ENCODE peak calls at places on chromosomes 2 and 18, in eight cellular contexts. One of them, this sample, is unnamed.

GRCh38 chr2:64137996-64138395 is 6.2 kb downstream of the PELI1 start:
- DNase-seq in thyroid gland: peak; percentile 25
- DNase-seq in breast epithelium: no peak
- DNase-seq in foreskin fibroblast: no peak
- DNase-seq in H1: no peak
- DNase-seq in kidney: no peak
- DNase-seq in AG04449: no peak
- DNase-seq in fibroblast of lung: no peak
- DNase-seq in this sample: no peak

GRCh38 chr2:118865106-118865505 is 17.7 kb upstream of the EN1 start:
- DNase-seq in kidney: no peak
- DNase-seq in thyroid gland: peak; percentile 34
- DNase-seq in fibroblast of lung: no peak
- DNase-seq in AG04449: no peak
- DNase-seq in breast epithelium: no peak
- DNase-seq in H1: no peak
- DNase-seq in foreskin fibroblast: peak; percentile 78
- DNase-seq in this sample: peak; percentile 43

GRCh38 chr2:176126929-176127768 is 2.4 kb upstream of the HOXD8 start:
- DNase-seq in thyroid gland: peak; percentile 68
- DNase-seq in foreskin fibroblast: peak; percentile 84
- DNase-seq in H1: no peak
- DNase-seq in AG04449: no peak
- DNase-seq in kidney: peak; percentile 81
- DNase-seq in fibroblast of lung: peak; percentile 33
- DNase-seq in breast epithelium: no peak
- DNase-seq in this sample: peak; percentile 38

GRCh38 chr2:36322108-36322507 is 33.5 kb upstream of the CRIM1 start:
- DNase-seq in breast epithelium: no peak
- DNase-seq in kidney: no peak
- DNase-seq in foreskin fibroblast: peak; percentile 58
- DNase-seq in thyroid gland: no peak
- DNase-seq in H1: no peak
- DNase-seq in AG04449: no peak
- DNase-seq in fibroblast of lung: peak; percentile 61
- DNase-seq in this sample: peak; percentile 29

GRCh38 chr18:42052137-42052708 is 97.2 kb downstream of the PIK3C3 start:
- DNase-seq in foreskin fibroblast: peak; percentile 52
- DNase-seq in kidney: no peak
- DNase-seq in thyroid gland: no peak
- DNase-seq in H1: no peak
- DNase-seq in AG04449: no peak
- DNase-seq in breast epithelium: no peak
- DNase-seq in fibroblast of lung: peak; percentile 17
- DNase-seq in this sample: no peak

GRCh38 chr18:1653873-1654272 is 749.2 kb downstream of the ADCYAP1 start:
- DNase-seq in AG04449: no peak
- DNase-seq in breast epithelium: no peak
- DNase-seq in fibroblast of lung: no peak
- DNase-seq in foreskin fibroblast: no peak
- DNase-seq in kidney: no peak
- DNase-seq in H1: no peak
- DNase-seq in thyroid gland: no peak
- DNase-seq in this sample: no peak

GRCh38 chr2:214410918-214411554 is at the start of gene VWC2L:
- DNase-seq in thyroid gland: peak; percentile 42
- DNase-seq in foreskin fibroblast: peak; percentile 59
- DNase-seq in kidney: peak; percentile 38
- DNase-seq in breast epithelium: peak; percentile 67
- DNase-seq in AG04449: peak; percentile 14
- DNase-seq in H1: peak; percentile 79
- DNase-seq in fibroblast of lung: peak; percentile 77
- DNase-seq in this sample: peak; percentile 75

GRCh38 chr2:227004482-227004881 is 159.5 kb downstream of the COL4A4 start:
- DNase-seq in H1: no peak
- DNase-seq in fibroblast of lung: no peak
- DNase-seq in foreskin fibroblast: no peak
- DNase-seq in kidney: no peak
- DNase-seq in AG04449: no peak
- DNase-seq in thyroid gland: no peak
- DNase-seq in breast epithelium: no peak
- DNase-seq in this sample: no peak

GRCh38 chr2:136628490-136628889 is 136.9 kb upstream of the THSD7B start:
- DNase-seq in fibroblast of lung: no peak
- DNase-seq in AG04449: no peak
- DNase-seq in breast epithelium: no peak
- DNase-seq in thyroid gland: no peak
- DNase-seq in H1: no peak
- DNase-seq in kidney: no peak
- DNase-seq in foreskin fibroblast: no peak
- DNase-seq in this sample: no peak

GRCh38 chr18:8400825-8401224 is 208.4 kb upstream of the RAB12 start:
- DNase-seq in thyroid gland: no peak
- DNase-seq in kidney: no peak
- DNase-seq in breast epithelium: no peak
- DNase-seq in H1: no peak
- DNase-seq in foreskin fibroblast: no peak
- DNase-seq in AG04449: no peak
- DNase-seq in fibroblast of lung: no peak
- DNase-seq in this sample: no peak

GRCh38 chr2:159094173-159094737 is 125.8 kb downstream of the TANC1 start:
- DNase-seq in kidney: peak; percentile 87
- DNase-seq in foreskin fibroblast: peak; percentile 93
- DNase-seq in AG04449: no peak
- DNase-seq in thyroid gland: no peak
- DNase-seq in fibroblast of lung: peak; percentile 86
- DNase-seq in H1: no peak
- DNase-seq in breast epithelium: peak; percentile 73
- DNase-seq in this sample: peak; percentile 50

GRCh38 chr2:40760071-40760666 is 308.3 kb upstream of the SLC8A1 start:
- DNase-seq in thyroid gland: no peak
- DNase-seq in fibroblast of lung: peak; percentile 36
- DNase-seq in kidney: no peak
- DNase-seq in AG04449: peak; percentile 21
- DNase-seq in H1: no peak
- DNase-seq in breast epithelium: no peak
- DNase-seq in foreskin fibroblast: peak; percentile 81
- DNase-seq in this sample: peak; percentile 9

GRCh38 chr2:152491139-152491472 is 156.1 kb downstream of the FMNL2 start:
- DNase-seq in breast epithelium: no peak
- DNase-seq in kidney: peak; percentile 93
- DNase-seq in foreskin fibroblast: peak; percentile 27
- DNase-seq in H1: no peak
- DNase-seq in AG04449: no peak
- DNase-seq in thyroid gland: no peak
- DNase-seq in fibroblast of lung: no peak
- DNase-seq in this sample: no peak

DNA sequence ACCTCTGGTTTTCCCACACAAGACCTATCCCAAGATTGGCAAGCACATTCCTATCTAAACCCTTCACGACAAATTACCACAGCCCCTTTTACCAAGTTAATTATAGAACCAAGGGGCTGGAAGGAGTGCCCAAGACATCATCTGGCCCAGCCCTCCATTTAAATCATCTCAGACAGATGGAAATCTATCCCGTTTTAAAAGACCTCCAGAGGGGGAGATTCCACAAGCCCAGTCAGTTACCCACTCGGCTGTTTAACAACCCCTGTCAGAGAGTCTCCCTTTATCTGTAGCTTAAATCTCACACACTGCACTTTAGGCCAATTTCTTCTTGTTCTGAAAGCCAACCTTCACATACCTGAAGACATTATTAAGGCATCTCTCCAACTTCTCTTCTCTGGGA is 179.1 kb upstream of the MEIS1 start:
- DNase-seq in AG04449: no peak
- DNase-seq in thyroid gland: no peak
- DNase-seq in fibroblast of lung: no peak
- DNase-seq in kidney: no peak
- DNase-seq in H1: no peak
- DNase-seq in foreskin fibroblast: no peak
- DNase-seq in breast epithelium: no peak
- DNase-seq in this sample: no peak
- TF ChIP-seq CTCF in AG04449: no peak
- TF ChIP-seq CTCF in thyroid gland: no peak
- TF ChIP-seq CTCF in fibroblast of lung: no peak
- TF ChIP-seq CTCF in kidney: no peak
- TF ChIP-seq CTCF in H1: no peak
- TF ChIP-seq CTCF in foreskin fibroblast: no peak
- TF ChIP-seq CTCF in breast epithelium: no peak
- TF ChIP-seq CTCF in this sample: no peak

GRCh38 chr2:97992836-97993825 is 2.6 kb downstream of the TMEM131 start:
- DNase-seq in H1: no peak
- DNase-seq in AG04449: no peak
- DNase-seq in kidney: no peak
- DNase-seq in thyroid gland: no peak
- DNase-seq in foreskin fibroblast: peak; percentile 52
- DNase-seq in fibroblast of lung: peak; percentile 26
- DNase-seq in breast epithelium: no peak
- DNase-seq in this sample: no peak
- H3K4me3 ChIP-seq in H1: no peak overlapping the region
- H3K4me3 ChIP-seq in AG04449: peak overlapping the region; percentile 84
- H3K4me3 ChIP-seq in kidney: peak overlapping the region; percentile 95
- H3K4me3 ChIP-seq in thyroid gland: no peak overlapping the region
- H3K4me3 ChIP-seq in foreskin fibroblast: peak overlapping the region; percentile 94
- H3K4me3 ChIP-seq in fibroblast of lung: peak overlapping the region; percentile 75
- H3K4me3 ChIP-seq in breast epithelium: peak overlapping the region; percentile 99
- H3K4me3 ChIP-seq in this sample: peak overlapping the region; percentile 77

DNA sequence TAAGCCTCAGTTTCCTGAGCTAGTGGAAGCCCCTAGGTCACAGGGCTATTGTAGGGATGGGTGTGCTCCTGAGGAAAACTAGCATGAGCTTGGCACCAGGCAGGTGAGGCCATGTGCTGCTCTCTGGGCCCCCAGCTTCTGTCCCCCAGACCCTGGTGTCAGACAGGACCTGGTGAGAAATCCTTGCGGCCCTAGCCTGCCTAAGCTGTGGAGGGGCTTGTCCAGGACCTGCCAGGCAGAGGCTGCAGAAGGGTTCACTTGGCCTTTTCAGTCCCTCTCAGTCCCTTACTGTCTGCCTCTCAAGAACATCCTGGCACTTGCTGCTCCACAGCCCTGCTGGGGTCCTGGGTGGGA is 58.4 kb downstream of the ZFP36L2 start:
- DNase-seq in fibroblast of lung: no peak
- DNase-seq in thyroid gland: no peak
- DNase-seq in kidney: no peak
- DNase-seq in foreskin fibroblast: no peak
- DNase-seq in breast epithelium: no peak
- DNase-seq in H1: no peak
- DNase-seq in AG04449: no peak
- DNase-seq in this sample: no peak
- TF ChIP-seq CTCF in fibroblast of lung: no peak
- TF ChIP-seq CTCF in thyroid gland: no peak
- TF ChIP-seq CTCF in kidney: no peak
- TF ChIP-seq CTCF in foreskin fibroblast: no peak
- TF ChIP-seq CTCF in breast epithelium: no peak
- TF ChIP-seq CTCF in H1: no peak
- TF ChIP-seq CTCF in AG04449: no peak
- TF ChIP-seq CTCF in this sample: no peak

DNA sequence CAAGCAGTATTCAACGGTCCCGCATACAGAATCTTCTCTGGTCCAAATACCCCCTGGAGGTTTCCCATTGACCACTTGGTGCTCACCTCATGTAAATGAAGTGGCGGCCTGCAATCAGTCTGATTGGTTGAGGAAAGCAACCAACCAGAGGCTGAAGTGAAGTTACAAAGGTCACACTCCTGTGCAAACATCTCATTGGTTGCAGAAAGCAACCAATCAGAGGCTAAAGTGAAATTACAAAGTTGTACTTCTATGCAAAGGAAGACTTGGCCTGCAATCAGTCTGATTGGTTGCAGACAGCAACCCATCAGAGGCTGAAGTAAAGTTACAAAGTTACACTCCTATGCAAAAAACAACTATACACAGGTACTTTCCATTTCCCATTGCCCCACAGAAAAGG is 2.5 kb upstream of the SP100 start:
- DNase-seq in kidney: no peak
- DNase-seq in AG04449: no peak
- DNase-seq in foreskin fibroblast: no peak
- DNase-seq in fibroblast of lung: no peak
- DNase-seq in thyroid gland: no peak
- DNase-seq in H1: no peak
- DNase-seq in breast epithelium: no peak
- DNase-seq in this sample: no peak
- H3K4me3 ChIP-seq in kidney: no peak overlapping the region
- H3K4me3 ChIP-seq in AG04449: no peak overlapping the region
- H3K4me3 ChIP-seq in foreskin fibroblast: no peak overlapping the region
- H3K4me3 ChIP-seq in fibroblast of lung: no peak overlapping the region
- H3K4me3 ChIP-seq in thyroid gland: no peak overlapping the region
- H3K4me3 ChIP-seq in H1: no peak overlapping the region
- H3K4me3 ChIP-seq in breast epithelium: no peak overlapping the region
- H3K4me3 ChIP-seq in this sample: no peak overlapping the region